ENCODE peak calls at places on chromosomes 5 and 9, in eight cellular contexts. N, H, G, O, X, Y, A and Z are unnamed samples.

GRCh38 chr5:135327429-135328127 is 71.5 kb downstream of the MACROH2A1 start:
- DNase-seq in N (no peak), H (no peak), G (no peak), O (no peak), X (no peak), Y (no peak), A (no peak), Z (no peak)

GRCh38 chr5:142845954-142846398 is 75.8 kb downstream of the ARHGAP26 start:
- DNase-seq in N (no peak), H (peak), G (no peak), O (no peak), X (no peak), Y (no peak), A (no peak), Z (peak)

GRCh38 chr5:159073030-159073429 is 26.7 kb downstream of the EBF1 start:
- DNase-seq in N (no peak), H (no peak), G (no peak), O (no peak), X (no peak), Y (no peak), A (no peak), Z (no peak)

GRCh38 chr5:10676224-10676623 is 84.8 kb downstream of the DAP start:
- DNase-seq in N (no peak), H (no peak), G (no peak), O (no peak), X (no peak), Y (no peak), A (peak), Z (no peak)

GRCh38 chr5:158265931-158266710 is 407.2 kb upstream of the CLINT1 start:
- DNase-seq in N (no peak), H (no peak), G (no peak), O (no peak), X (no peak), Y (no peak), A (no peak), Z (no peak)

GRCh38 chr9:115250646-115251045 is 132.7 kb upstream of the TNC start:
- DNase-seq in N (no peak), H (peak), G (peak), O (no peak), X (peak), Y (no peak), A (no peak), Z (no peak)

GRCh38 chr5:142685418-142686209 is at the start of gene FGF1:
- DNase-seq in N (no peak), H (no peak), G (no peak), O (no peak), X (no peak), Y (no peak), A (peak), Z (no peak)

GRCh38 chr9:137307255-137308101 is 5.4 kb upstream of the NRARP start:
- DNase-seq in N (no peak), H (no peak), G (no peak), O (peak), X (peak), Y (no peak), A (peak), Z (no peak)

GRCh38 chr9:121861501-121862180 is 210.2 kb downstream of the DAB2IP start:
- DNase-seq in N (peak), H (peak), G (peak), O (peak), X (peak), Y (peak), A (peak), Z (no peak)

GRCh38 chr9:126225611-126226609 is 100.7 kb upstream of the MVB12B start:
- DNase-seq in N (no peak), H (no peak), G (no peak), O (no peak), X (no peak), Y (no peak), A (no peak), Z (no peak)

GRCh38 chr5:143682221-143682620 is 129.7 kb upstream of the HMHB1 start:
- DNase-seq in N (no peak), H (no peak), G (peak), O (no peak), X (no peak), Y (no peak), A (no peak), Z (no peak)

GRCh38 chr5:122073023-122073422 is 5.0 kb downstream of the LOX start:
- DNase-seq in N (no peak), H (no peak), G (peak), O (no peak), X (no peak), Y (no peak), A (no peak), Z (no peak)

GRCh38 chr5:1512541-1513291 is 11.0 kb downstream of the LPCAT1 start:
- DNase-seq in N (no peak), H (no peak), G (no peak), O (peak), X (no peak), Y (no peak), A (no peak), Z (peak)

GRCh38 chr5:58717303-58718012 is 134.6 kb downstream of the RAB3C start:
- DNase-seq in N (no peak), H (no peak), G (no peak), O (peak), X (peak), Y (no peak), A (no peak), Z (no peak)

GRCh38 chr5:148685520-148686134 is 31.3 kb upstream of the HTR4 start:
- DNase-seq in N (no peak), H (no peak), G (peak), O (no peak), X (no peak), Y (no peak), A (peak), Z (no peak)

GRCh38 chr5:55935371-55935770 is 59.4 kb downstream of the IL6ST start:
- DNase-seq in N (no peak), H (no peak), G (no peak), O (no peak), X (no peak), Y (no peak), A (no peak), Z (no peak)

GRCh38 chr5:167358868-167359492 is 932.5 kb upstream of the WWC1 start:
- DNase-seq in N (no peak), H (no peak), G (no peak), O (peak), X (peak), Y (no peak), A (no peak), Z (no peak)

GRCh38 chr9:21029661-21030060 is 1.8 kb downstream of the HACD4 start:
- DNase-seq in N (no peak), H (no peak), G (no peak), O (no peak), X (no peak), Y (no peak), A (no peak), Z (no peak)

GRCh38 chr9:117763314-117763713 is 59.1 kb downstream of the TLR4 start:
- DNase-seq in N (no peak), H (no peak), G (peak), O (no peak), X (no peak), Y (no peak), A (no peak), Z (no peak)

GRCh38 chr5:149641000-149641576 is 59.8 kb downstream of the ARHGEF37 start:
- DNase-seq in N (no peak), H (no peak), G (peak), O (no peak), X (peak), Y (no peak), A (no peak), Z (no peak)

GRCh38 chr5:38190111-38190510 is 68.2 kb upstream of the EGFLAM start:
- DNase-seq in N (no peak), H (no peak), G (no peak), O (no peak), X (no peak), Y (no peak), A (no peak), Z (no peak)

GRCh38 chr9:469672-470040 is 255.0 kb downstream of the DOCK8 start:
- DNase-seq in N (peak), H (no peak), G (no peak), O (no peak), X (peak), Y (no peak), A (no peak), Z (peak)

GRCh38 chr9:129875687-129876395 is 40.6 kb downstream of the USP20 start:
- DNase-seq in N (no peak), H (no peak), G (no peak), O (no peak), X (no peak), Y (no peak), A (no peak), Z (no peak)

GRCh38 chr9:105883847-105884246 is 189.5 kb downstream of the TMEM38B start:
- DNase-seq in N (no peak), H (no peak), G (no peak), O (no peak), X (no peak), Y (no peak), A (no peak), Z (peak)

GRCh38 chr5:141313711-141314110 is 6.9 kb downstream of the TAF7 start:
- DNase-seq in N (no peak), H (no peak), G (no peak), O (no peak), X (no peak), Y (no peak), A (no peak), Z (no peak)

GRCh38 chr5:75656311-75657003 is 45.2 kb downstream of the ANKDD1B start:
- DNase-seq in N (no peak), H (no peak), G (peak), O (no peak), X (peak), Y (no peak), A (no peak), Z (no peak)

GRCh38 chr9:78614892-78615291 is 318.0 kb downstream of the PSAT1 start:
- DNase-seq in N (no peak), H (no peak), G (peak), O (no peak), X (no peak), Y (no peak), A (no peak), Z (no peak)

GRCh38 chr9:132627120-132627519 is 42.7 kb downstream of the DDX31 start:
- DNase-seq in N (no peak), H (peak), G (no peak), O (no peak), X (no peak), Y (no peak), A (no peak), Z (no peak)

GRCh38 chr5:73565969-73566547 is 515 bp downstream of the UTP15 start:
- DNase-seq in N (no peak), H (no peak), G (peak), O (no peak), X (no peak), Y (no peak), A (no peak), Z (no peak)

GRCh38 chr5:34865131-34865530 is 26.2 kb downstream of the TTC23L start:
- DNase-seq in N (no peak), H (no peak), G (no peak), O (no peak), X (no peak), Y (no peak), A (no peak), Z (no peak)

GRCh38 chr5:82100303-82101077 is 128.7 kb downstream of the ATG10 start:
- DNase-seq in N (no peak), H (peak), G (peak), O (no peak), X (peak), Y (no peak), A (no peak), Z (peak)

GRCh38 chr9:9337129-9337528 is 1275.7 kb downstream of the PTPRD start:
- DNase-seq in N (no peak), H (no peak), G (no peak), O (peak), X (peak), Y (no peak), A (no peak), Z (no peak)

GRCh38 chr5:23507278-23507685 is at the start of gene PRDM9:
- DNase-seq in N (no peak), H (peak), G (peak), O (no peak), X (peak), Y (no peak), A (peak), Z (no peak)

DNA sequence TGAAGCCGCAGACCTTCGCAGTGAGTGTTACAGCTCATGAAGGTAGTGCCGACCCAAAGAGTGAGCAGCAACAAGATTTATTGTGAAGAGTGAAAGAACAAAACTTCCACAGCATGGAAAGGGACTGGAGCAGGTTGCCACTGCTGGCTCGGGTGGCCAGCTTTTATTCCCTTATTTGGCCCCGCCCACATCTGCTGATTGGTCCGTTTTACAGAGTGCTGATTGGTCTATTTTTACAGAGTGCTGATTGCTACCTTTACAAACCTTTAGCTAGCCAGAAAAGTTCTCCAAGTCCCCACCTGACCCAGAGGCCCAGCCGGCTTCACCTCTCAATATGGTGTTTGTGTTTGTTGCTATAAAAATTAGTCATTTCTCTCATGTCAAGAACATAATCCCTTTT is 49.7 kb downstream of the RECK start:
- DNase-seq in N (no peak), H (no peak), G (no peak), O (no peak), X (no peak), Y (no peak), A (no peak), Z (no peak)
- TF ChIP-seq EZH2phosphoT487 in N (no peak), H (no peak), G (no peak), O (no peak), X (no peak), Y (no peak), A (no peak), Z (no peak)

DNA sequence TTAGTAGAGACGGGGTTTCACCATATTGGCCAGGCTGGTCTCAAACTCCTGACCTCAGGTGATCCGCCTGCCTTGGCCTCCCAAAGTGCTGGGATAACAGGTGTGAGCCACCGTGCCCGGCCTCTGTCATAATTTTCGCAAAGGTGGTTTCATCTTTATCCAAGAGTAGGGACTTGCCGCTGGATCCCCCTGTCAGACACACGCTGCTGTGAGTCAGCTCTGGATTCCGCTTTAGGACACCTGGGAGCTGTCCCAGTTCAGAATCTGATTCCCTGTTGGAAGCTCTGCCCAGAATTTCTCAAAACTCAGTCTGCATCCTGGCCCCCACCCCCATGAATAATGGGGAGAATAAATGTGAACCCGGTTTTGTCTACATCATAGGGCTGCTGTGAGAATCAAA is 17.9 kb upstream of the GRHPR start:
- DNase-seq in N (peak), H (no peak), G (no peak), O (no peak), X (no peak), Y (no peak), A (no peak), Z (no peak)
- TF ChIP-seq EZH2phosphoT487 in N (no peak), H (no peak), G (no peak), O (no peak), X (no peak), Y (no peak), A (no peak), Z (no peak)

DNA sequence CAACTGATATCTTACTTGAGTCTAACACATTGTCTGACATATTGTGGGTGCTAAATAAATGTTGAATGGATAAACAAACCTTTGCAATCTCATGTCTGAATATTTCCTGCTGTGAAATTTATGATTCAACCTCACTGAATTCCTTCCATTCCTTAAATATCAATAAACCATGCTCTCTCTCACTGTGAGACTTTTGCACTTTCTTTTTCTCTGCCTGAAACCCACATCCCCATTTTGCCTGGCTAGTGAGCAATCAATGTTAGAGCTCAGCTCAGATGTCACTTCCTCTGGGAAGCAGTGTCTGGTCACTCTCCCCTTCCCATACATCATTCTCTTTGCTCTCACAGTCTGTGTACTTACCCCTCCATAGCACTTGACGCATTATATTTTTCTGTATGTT is 383.7 kb upstream of the TRPC7 start:
- DNase-seq in N (no peak), H (peak), G (no peak), O (no peak), X (no peak), Y (no peak), A (no peak), Z (no peak)
- TF ChIP-seq EZH2phosphoT487 in N (no peak), H (no peak), G (no peak), O (no peak), X (no peak), Y (no peak), A (no peak), Z (no peak)

DNA sequence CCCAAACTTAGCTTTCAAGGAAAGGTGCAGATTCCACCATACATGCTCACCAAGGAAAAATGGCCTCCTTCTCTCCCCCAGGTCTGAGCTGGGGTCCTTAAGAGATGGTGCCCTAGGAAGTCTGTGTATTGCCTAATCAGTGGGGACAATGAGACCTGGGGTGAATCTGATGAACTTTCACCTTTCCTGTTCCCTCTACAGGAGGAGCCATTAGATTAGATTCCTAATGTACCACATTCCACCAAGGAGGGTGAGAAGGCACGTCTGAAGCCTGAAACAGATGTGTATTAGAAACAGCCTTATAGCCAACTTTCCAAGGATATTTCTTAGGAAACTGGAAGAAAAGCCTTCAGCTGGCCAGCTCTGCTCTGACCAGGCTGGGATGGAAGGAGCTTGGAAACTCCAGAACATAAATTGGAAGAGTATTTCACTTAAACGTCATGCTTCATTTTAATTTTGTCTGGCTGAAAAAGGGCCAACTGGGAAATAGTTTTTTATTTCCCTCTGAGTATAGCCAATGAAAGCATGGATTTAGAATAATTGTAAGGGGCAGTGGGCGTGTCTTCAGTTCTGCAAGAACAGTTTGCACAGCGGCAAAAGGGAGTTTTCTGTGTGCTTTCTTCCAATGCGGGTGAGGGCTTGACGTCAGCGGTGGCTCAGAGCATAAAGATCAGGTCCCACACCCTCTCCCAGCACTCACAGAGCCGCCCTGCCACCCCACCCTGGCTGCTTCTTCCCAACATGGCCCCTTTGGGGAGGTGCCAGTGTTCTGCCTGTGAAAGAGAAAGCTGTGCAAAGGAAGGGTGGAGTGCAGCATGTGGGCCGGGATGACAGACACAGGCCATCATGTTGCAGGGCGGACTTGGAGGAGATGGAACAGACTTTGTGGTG is 210.9 kb downstream of the ESM1 start:
- DNase-seq in N (no peak), H (no peak), G (peak), O (no peak), X (peak), Y (no peak), A (no peak), Z (no peak)
- TF ChIP-seq EZH2phosphoT487 in N (no peak), H (no peak), G (no peak), O (no peak), X (no peak), Y (no peak), A (no peak), Z (no peak)

GRCh38 chr5:111694183-111694582 is 62.8 kb downstream of the NREP start:
- DNase-seq in N (no peak), H (peak), G (peak), O (no peak), X (no peak), Y (no peak), A (no peak), Z (no peak)

GRCh38 chr5:111699324-111699723 is 57.7 kb downstream of the NREP start:
- DNase-seq in N (no peak), H (no peak), G (no peak), O (no peak), X (no peak), Y (no peak), A (no peak), Z (no peak)

GRCh38 chr5:111699976-111700375 is 57.0 kb downstream of the NREP start:
- DNase-seq in N (no peak), H (peak), G (no peak), O (no peak), X (no peak), Y (no peak), A (no peak), Z (no peak)

GRCh38 chr5:111697881-111698757 is 58.9 kb downstream of the NREP start:
- DNase-seq in N (peak), H (peak), G (peak), O (peak), X (peak), Y (no peak), A (no peak), Z (no peak)

GRCh38 chr5:111697215-111697614 is 59.8 kb downstream of the NREP start:
- DNase-seq in N (no peak), H (no peak), G (no peak), O (no peak), X (no peak), Y (no peak), A (no peak), Z (no peak)
- TF ChIP-seq EZH2phosphoT487 in N (no peak), H (no peak), G (no peak), O (no peak), X (no peak), Y (no peak), A (no peak), Z (no peak)

GRCh38 chr9:93189369-93190132 is 5.6 kb downstream of the WNK2 start:
- DNase-seq in N (no peak), H (no peak), G (no peak), O (no peak), X (no peak), Y (no peak), A (no peak), Z (no peak)
- TF ChIP-seq EZH2phosphoT487 in N (no peak), H (no peak), G (no peak), O (no peak), X (no peak), Y (no peak), A (no peak), Z (no peak)

DNA sequence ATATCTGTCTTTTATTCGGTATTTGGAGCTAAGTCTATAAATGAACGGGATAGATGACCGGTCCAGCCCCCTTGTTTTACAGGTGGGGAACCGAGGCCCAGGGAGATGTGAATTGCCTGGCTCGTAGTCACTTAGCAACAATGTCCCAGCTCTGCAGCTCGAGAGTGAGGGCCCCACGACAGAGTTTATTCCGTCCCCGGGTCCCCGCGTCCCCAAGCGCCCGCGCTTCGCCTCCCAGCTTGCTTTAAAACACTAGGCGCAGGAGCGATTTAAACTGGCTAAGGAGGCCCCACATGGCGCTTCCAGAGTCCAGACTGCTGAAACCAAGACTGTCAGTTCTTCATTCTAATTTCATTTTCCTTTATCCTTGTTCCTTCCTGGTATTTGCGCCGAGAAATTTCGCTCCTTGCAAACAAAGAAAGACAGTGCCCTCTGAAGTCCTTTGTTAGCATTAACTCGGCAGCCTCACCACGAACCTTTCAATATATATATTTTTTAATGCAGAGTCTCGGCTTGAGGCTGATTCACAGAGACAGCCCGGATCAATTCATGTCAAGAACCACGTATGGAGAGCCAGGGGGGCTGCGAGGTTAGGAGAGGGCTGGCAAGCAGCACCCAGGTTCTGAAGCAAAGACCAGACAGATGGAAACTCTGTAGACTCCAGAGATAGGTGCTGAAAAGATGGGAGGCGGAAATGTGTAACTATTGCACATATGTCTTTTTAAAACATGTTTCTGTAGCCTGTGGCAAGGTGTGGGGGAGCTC is 1.4 kb upstream of the ENC1 start:
- DNase-seq in N (peak), H (peak), G (peak), O (peak), X (peak), Y (peak), A (peak), Z (peak)
- TF ChIP-seq EZH2phosphoT487 in N (no peak), H (no peak), G (no peak), O (no peak), X (no peak), Y (no peak), A (no peak), Z (no peak)